ENCODE peak calls at places on chromosome 5, in five cellular contexts. J is RWPE1; G is mucosa of descending colon; C is activated CD8-positive, alpha-beta T cell treated with anti-CD3 and anti-CD28 coated beads for 36 hours; Y is IMR-90. B is an unnamed sample.

GRCh38 chr5:150548123-150548522 is 40.2 kb downstream of the NDST1 start:
- DNase-seq in J (no peak), G (no peak), C (no peak), Y (no peak), B (no peak)

GRCh38 chr5:6686916-6687409 is 26.3 kb upstream of the TENT4A start:
- DNase-seq in J (peak), G (peak), C (peak), Y (peak), B (peak)

GRCh38 chr5:126970517-126971017 is 59.8 kb downstream of the MARCHF3 start:
- DNase-seq in J (no peak), G (no peak), C (no peak), Y (peak), B (no peak)

GRCh38 chr5:53291047-53291446 is 181.5 kb upstream of the MOCS2 start:
- DNase-seq in J (no peak), G (no peak), C (no peak), Y (no peak), B (no peak)

GRCh38 chr5:54838843-54839242 is 146.6 kb downstream of the ESM1 start:
- DNase-seq in J (no peak), G (no peak), C (no peak), Y (no peak), B (peak)

GRCh38 chr5:137617806-137618205 is 118.1 kb downstream of the KLHL3 start:
- DNase-seq in J (no peak), G (no peak), C (no peak), Y (peak), B (no peak)

GRCh38 chr5:67244345-67244793 is 47.8 kb upstream of the CD180 start:
- DNase-seq in J (no peak), G (no peak), C (no peak), Y (no peak), B (no peak)

GRCh38 chr5:138022912-138023311 is 10.0 kb downstream of the FAM13B start:
- DNase-seq in J (no peak), G (no peak), C (no peak), Y (no peak), B (no peak)

GRCh38 chr5:176716320-176716719 is 69.0 kb downstream of the TSPAN17 start:
- DNase-seq in J (peak), G (no peak), C (no peak), Y (peak), B (no peak)

GRCh38 chr5:53991942-53992341 is 318.4 kb downstream of the ARL15 start:
- DNase-seq in J (no peak), G (no peak), C (peak), Y (no peak), B (no peak)

GRCh38 chr5:138245717-138246116 is 28.7 kb downstream of the GFRA3 start:
- DNase-seq in J (no peak), G (no peak), C (no peak), Y (no peak), B (no peak)

GRCh38 chr5:157651623-157652376 is 438 bp downstream of the SOX30 start:
- DNase-seq in J (no peak), G (peak), C (peak), Y (no peak), B (peak)

GRCh38 chr5:72238712-72239445 is 81.2 kb downstream of the MRPS27 start:
- DNase-seq in J (no peak), G (no peak), C (no peak), Y (no peak), B (no peak)

GRCh38 chr5:40046792-40047191 is 622.0 kb upstream of the DAB2 start:
- DNase-seq in J (peak), G (no peak), C (no peak), Y (peak), B (no peak)

GRCh38 chr5:36606437-36607113 is at the start of gene SLC1A3:
- DNase-seq in J (peak), G (peak), C (peak), Y (peak), B (peak)

GRCh38 chr5:141420855-141421488 is at the start of gene PCDHGA11:
- DNase-seq in J (no peak), G (peak), C (peak), Y (peak), B (no peak)
- TF ChIP-seq CTCF in J (no peak), G (no peak), C (peak), Y (peak), B (peak)

DNA sequence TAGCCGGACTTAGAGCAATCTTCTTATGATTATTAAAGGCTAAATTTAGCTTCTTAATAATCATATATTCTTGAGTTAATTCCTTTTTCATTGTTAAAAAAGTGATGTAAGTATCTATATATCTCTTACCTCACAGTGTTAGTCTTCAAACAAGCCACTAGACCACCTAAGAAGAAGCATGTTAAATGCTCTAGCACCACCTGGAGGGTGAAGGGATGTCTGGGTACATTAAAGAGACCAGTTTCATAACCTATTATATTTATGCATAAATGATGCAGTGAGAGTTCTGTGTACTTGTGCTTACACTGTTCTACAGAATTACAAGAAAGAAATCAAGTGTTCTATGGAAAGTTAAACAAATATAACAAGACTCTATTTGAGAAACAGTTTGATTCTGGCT is 55.9 kb upstream of the SLCO6A1 start:
- DNase-seq in J (peak), G (no peak), C (no peak), Y (no peak), B (no peak)
- TF ChIP-seq CTCF in J (no peak), G (no peak), C (no peak), Y (no peak), B (no peak)

GRCh38 chr5:25863811-25864210 is 1174.6 kb downstream of the CDH9 start:
- DNase-seq in J (no peak), G (no peak), C (no peak), Y (no peak), B (no peak)

GRCh38 chr5:25858019-25858418 is 1180.4 kb downstream of the CDH9 start:
- DNase-seq in J (no peak), G (no peak), C (no peak), Y (no peak), B (no peak)

DNA sequence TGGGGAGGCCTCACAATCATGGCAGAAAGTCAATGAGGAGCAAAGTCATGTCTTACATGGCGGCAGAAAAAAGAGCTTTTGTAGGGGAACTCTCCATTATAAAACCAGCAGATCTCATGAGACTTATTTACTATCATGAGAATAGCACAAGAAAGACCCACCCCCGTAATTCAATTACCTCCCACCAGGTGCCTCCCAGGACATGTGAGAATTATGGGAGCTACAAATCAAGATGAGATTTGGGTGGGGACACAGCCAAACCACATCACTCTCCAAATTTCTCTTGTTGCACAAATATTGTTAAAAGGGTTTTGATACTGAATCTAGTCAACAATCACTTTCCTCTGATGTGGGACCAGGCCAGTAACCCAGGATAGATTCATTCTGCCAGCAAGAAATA is 1176.1 kb downstream of the CDH9 start:
- DNase-seq in J (no peak), G (no peak), C (peak), Y (no peak), B (no peak)
- TF ChIP-seq CTCF in J (no peak), G (no peak), C (no peak), Y (no peak), B (no peak)

GRCh38 chr5:139246394-139246793 is 47.1 kb upstream of the MATR3 start:
- DNase-seq in J (peak), G (no peak), C (peak), Y (peak), B (no peak)

GRCh38 chr5:139243425-139243965 is 45.3 kb upstream of the SIL1 start:
- DNase-seq in J (no peak), G (no peak), C (no peak), Y (peak), B (no peak)

GRCh38 chr5:139241139-139241538 is 43.0 kb upstream of the SIL1 start:
- DNase-seq in J (no peak), G (no peak), C (no peak), Y (no peak), B (no peak)

GRCh38 chr5:139248826-139249453 is 44.6 kb upstream of the MATR3 start:
- DNase-seq in J (no peak), G (no peak), C (no peak), Y (no peak), B (no peak)

GRCh38 chr5:139245637-139246335 is 47.6 kb upstream of the SIL1 start:
- DNase-seq in J (no peak), G (no peak), C (no peak), Y (no peak), B (no peak)
- TF ChIP-seq CTCF in J (no peak), G (no peak), C (no peak), Y (no peak), B (no peak)